ENCODE peak calls at places on chromosome 22, in four cellular contexts. One of them, this sample, is unnamed.

GRCh38 chr22:46846154-46846831 is 83.8 kb downstream of the TBC1D22A start:
- DNase-seq in transverse colon: no peak
- DNase-seq in tibial nerve: no peak
- DNase-seq in A549: no peak
- DNase-seq in this sample: no peak

GRCh38 chr22:33544707-33545106 is 375.6 kb downstream of the LARGE1 start:
- DNase-seq in A549: no peak
- DNase-seq in transverse colon: no peak
- DNase-seq in tibial nerve: no peak
- DNase-seq in this sample: no peak

GRCh38 chr22:48511781-48512327 is 1315.8 kb downstream of the BRD1 start:
- DNase-seq in tibial nerve: no peak
- DNase-seq in A549: no peak
- DNase-seq in transverse colon: no peak
- DNase-seq in this sample: no peak

GRCh38 chr22:43848366-43849171 is 13.7 kb downstream of the SULT4A1 start:
- DNase-seq in transverse colon: no peak
- DNase-seq in A549: peak
- DNase-seq in tibial nerve: no peak
- DNase-seq in this sample: no peak

GRCh38 chr22:31488988-31489617 is 539 bp downstream of the EIF4ENIF1 start:
- DNase-seq in transverse colon: peak
- DNase-seq in A549: peak
- DNase-seq in tibial nerve: no peak
- DNase-seq in this sample: peak

GRCh38 chr22:23123804-23124254 is 18.0 kb downstream of the RSPH14 start:
- DNase-seq in transverse colon: no peak
- DNase-seq in tibial nerve: no peak
- DNase-seq in A549: no peak
- DNase-seq in this sample: peak

GRCh38 chr22:49593509-49593908 is 234.2 kb downstream of the BRD1 start:
- DNase-seq in A549: no peak
- DNase-seq in tibial nerve: no peak
- DNase-seq in transverse colon: peak
- DNase-seq in this sample: no peak

GRCh38 chr22:36077261-36077660 is 48.6 kb upstream of the RBFOX2 start:
- DNase-seq in A549: no peak
- DNase-seq in tibial nerve: peak
- DNase-seq in transverse colon: no peak
- DNase-seq in this sample: no peak

GRCh38 chr22:20292108-20292507 is 24.0 kb upstream of the RTN4R start:
- DNase-seq in tibial nerve: no peak
- DNase-seq in transverse colon: no peak
- DNase-seq in A549: no peak
- DNase-seq in this sample: no peak

GRCh38 chr22:19398206-19398605 is 33.3 kb downstream of the HIRA start:
- DNase-seq in transverse colon: no peak
- DNase-seq in A549: no peak
- DNase-seq in tibial nerve: no peak
- DNase-seq in this sample: no peak

GRCh38 chr22:19903513-19903912 is 38.1 kb upstream of the COMT start:
- DNase-seq in A549: no peak
- DNase-seq in transverse colon: no peak
- DNase-seq in tibial nerve: no peak
- DNase-seq in this sample: no peak

GRCh38 chr22:47209077-47209514 is 446.6 kb downstream of the TBC1D22A start:
- DNase-seq in transverse colon: no peak
- DNase-seq in A549: no peak
- DNase-seq in tibial nerve: no peak
- DNase-seq in this sample: no peak

GRCh38 chr22:19765477-19766234 is 5.1 kb downstream of the TBX1 start:
- DNase-seq in tibial nerve: no peak
- DNase-seq in A549: no peak
- DNase-seq in transverse colon: no peak
- DNase-seq in this sample: no peak

GRCh38 chr22:50376064-50376747 is 33.1 kb downstream of the PPP6R2 start:
- DNase-seq in A549: no peak
- DNase-seq in tibial nerve: no peak
- DNase-seq in transverse colon: no peak
- DNase-seq in this sample: no peak

DNA sequence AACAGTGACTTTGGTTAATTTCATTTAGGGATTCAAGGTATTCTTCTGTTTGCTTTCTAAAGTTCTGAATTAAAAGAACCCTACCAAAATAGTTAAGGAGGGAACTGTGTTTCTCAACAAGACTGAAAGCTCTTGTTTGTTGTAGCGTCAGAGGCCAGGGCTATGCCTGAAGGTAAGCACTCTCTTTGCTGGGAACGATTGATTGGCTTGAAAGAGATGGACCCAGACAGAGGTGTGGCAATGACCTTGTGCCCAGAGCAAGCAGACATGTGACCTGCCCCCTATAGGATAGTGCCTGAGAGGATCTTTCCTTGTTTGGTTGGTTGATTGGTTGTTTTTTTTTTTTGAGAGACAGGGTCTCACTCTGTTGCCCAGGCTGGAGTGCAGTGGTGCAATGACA is 68.3 kb upstream of the CECR2 start:
- DNase-seq in A549: no peak
- DNase-seq in transverse colon: no peak
- DNase-seq in tibial nerve: no peak
- DNase-seq in this sample: no peak
- TF ChIP-seq CTCF in A549: no peak
- TF ChIP-seq CTCF in transverse colon: no peak
- TF ChIP-seq CTCF in tibial nerve: no peak
- TF ChIP-seq CTCF in this sample: no peak

GRCh38 chr22:28505416-28506156 is 174.1 kb downstream of the TTC28 start:
- DNase-seq in tibial nerve: no peak
- DNase-seq in A549: no peak
- DNase-seq in transverse colon: no peak
- DNase-seq in this sample: no peak
- TF ChIP-seq EP300 in tibial nerve: no peak
- TF ChIP-seq EP300 in A549: no peak
- TF ChIP-seq EP300 in transverse colon: no peak
- TF ChIP-seq EP300 in this sample: no peak

GRCh38 chr22:42379961-42380537 is 52.2 kb downstream of the NFAM1 start:
- DNase-seq in A549: no peak
- DNase-seq in transverse colon: no peak
- DNase-seq in tibial nerve: no peak
- DNase-seq in this sample: no peak
- TF ChIP-seq CTCF in A549: no peak
- TF ChIP-seq CTCF in transverse colon: no peak
- TF ChIP-seq CTCF in tibial nerve: no peak
- TF ChIP-seq CTCF in this sample: no peak

GRCh38 chr22:26122920-26123468 is 46.3 kb upstream of the SEZ6L start:
- DNase-seq in transverse colon: no peak
- DNase-seq in tibial nerve: no peak
- DNase-seq in A549: no peak
- DNase-seq in this sample: no peak
- TF ChIP-seq EP300 in transverse colon: no peak
- TF ChIP-seq EP300 in tibial nerve: no peak
- TF ChIP-seq EP300 in A549: no peak
- TF ChIP-seq EP300 in this sample: no peak

GRCh38 chr22:37731804-37732471 is 35.1 kb downstream of the TRIOBP start:
- DNase-seq in transverse colon: peak
- DNase-seq in tibial nerve: no peak
- DNase-seq in A549: peak
- DNase-seq in this sample: no peak
- TF ChIP-seq CTCF in transverse colon: no peak
- TF ChIP-seq CTCF in tibial nerve: no peak
- TF ChIP-seq CTCF in A549: no peak
- TF ChIP-seq CTCF in this sample: no peak

GRCh38 chr22:38034278-38034882 is 22.8 kb upstream of the PICK1 start:
- DNase-seq in transverse colon: peak
- DNase-seq in A549: peak
- DNase-seq in tibial nerve: no peak
- DNase-seq in this sample: peak
- TF ChIP-seq EP300 in transverse colon: no peak
- TF ChIP-seq EP300 in A549: no peak
- TF ChIP-seq EP300 in tibial nerve: peak
- TF ChIP-seq EP300 in this sample: no peak

GRCh38 chr22:30444632-30445437 is 19.3 kb downstream of the MTFP1 start:
- DNase-seq in A549: peak
- DNase-seq in transverse colon: peak
- DNase-seq in tibial nerve: peak
- DNase-seq in this sample: peak
- TF ChIP-seq CTCF in A549: peak
- TF ChIP-seq CTCF in transverse colon: peak
- TF ChIP-seq CTCF in tibial nerve: peak
- TF ChIP-seq CTCF in this sample: peak

This sample was measured in ovary.